ENCODE peak calls at places on chromosome 13, in four cellular contexts. B, F, T and V are unnamed samples.

GRCh38 chr13:109666656-109667448 is 119.5 kb downstream of the IRS2 start:
- DNase-seq in B (no peak), F (no peak), T (peak), V (no peak)

GRCh38 chr13:40362502-40362901 is 303.9 kb downstream of the FOXO1 start:
- DNase-seq in B (no peak), F (no peak), T (peak), V (no peak)

GRCh38 chr13:110109910-110110309 is 197.0 kb downstream of the COL4A1 start:
- DNase-seq in B (peak), F (no peak), T (peak), V (no peak)

GRCh38 chr13:23621316-23621645 is 51.1 kb downstream of the TNFRSF19 start:
- DNase-seq in B (peak), F (peak), T (peak), V (no peak)

GRCh38 chr13:73722120-73722519 is 412.1 kb downstream of the KLF12 start:
- DNase-seq in B (peak), F (peak), T (peak), V (no peak)

GRCh38 chr13:37173214-37173613 is 67.8 kb upstream of the CSNK1A1L start:
- DNase-seq in B (peak), F (no peak), T (peak), V (no peak)

GRCh38 chr13:98440390-98441055 is 136.4 kb downstream of the STK24 start:
- DNase-seq in B (no peak), F (no peak), T (no peak), V (no peak)

GRCh38 chr13:77448689-77449088 is 86.8 kb upstream of the SCEL start:
- DNase-seq in B (no peak), F (no peak), T (no peak), V (no peak)

GRCh38 chr13:43232866-43233265 is 209.5 kb downstream of the DNAJC15 start:
- DNase-seq in B (peak), F (no peak), T (peak), V (no peak)

GRCh38 chr13:98563071-98563470 is 13.8 kb downstream of the STK24 start:
- DNase-seq in B (no peak), F (peak), T (no peak), V (no peak)

GRCh38 chr13:108220042-108220441 is 1.9 kb downstream of the ABHD13 start:
- DNase-seq in B (no peak), F (no peak), T (no peak), V (no peak)

GRCh38 chr13:111330211-111330610 is 9.8 kb downstream of the TEX29 start:
- DNase-seq in B (no peak), F (no peak), T (no peak), V (no peak)

GRCh38 chr13:26499209-26499601 is 58.3 kb upstream of the WASF3 start:
- DNase-seq in B (no peak), F (no peak), T (no peak), V (no peak)

GRCh38 chr13:110583178-110583865 is 21.8 kb upstream of the RAB20 start:
- DNase-seq in B (no peak), F (no peak), T (no peak), V (no peak)

GRCh38 chr13:99382428-99383133 is 75.4 kb upstream of the GPR183 start:
- DNase-seq in B (no peak), F (peak), T (no peak), V (no peak)

GRCh38 chr13:103238441-103238840 is 172.2 kb upstream of the SLC10A2 start:
- DNase-seq in B (no peak), F (no peak), T (no peak), V (no peak)

GRCh38 chr13:28684257-28684656 is 25.3 kb downstream of the POMP start:
- DNase-seq in B (peak), F (no peak), T (peak), V (no peak)

GRCh38 chr13:43528992-43529391 is 257.8 kb downstream of the ENOX1 start:
- DNase-seq in B (peak), F (no peak), T (no peak), V (no peak)

GRCh38 chr13:94121686-94122085 is 357.8 kb downstream of the DCT start:
- DNase-seq in B (peak), F (no peak), T (peak), V (no peak)

GRCh38 chr13:113811081-113811928 is 52.3 kb downstream of the TMEM255B start:
- DNase-seq in B (no peak), F (no peak), T (no peak), V (no peak)

GRCh38 chr13:80945328-80945727 is 604.4 kb upstream of the SPRY2 start:
- DNase-seq in B (peak), F (no peak), T (no peak), V (no peak)

GRCh38 chr13:43473437-43473836 is 313.3 kb downstream of the ENOX1 start:
- DNase-seq in B (peak), F (no peak), T (peak), V (no peak)

GRCh38 chr13:111977184-111977516 is 89.8 kb upstream of the SOX1 start:
- DNase-seq in B (no peak), F (no peak), T (no peak), V (no peak)

GRCh38 chr13:93951153-93951552 is 528.3 kb downstream of the DCT start:
- DNase-seq in B (no peak), F (no peak), T (peak), V (no peak)

GRCh38 chr13:29594710-29595379 is 643 bp downstream of the SLC7A1 start:
- DNase-seq in B (peak), F (peak), T (peak), V (no peak)

GRCh38 chr13:84405286-84405685 is 523.0 kb upstream of the SLITRK1 start:
- DNase-seq in B (peak), F (no peak), T (peak), V (no peak)

GRCh38 chr13:97300871-97301270 is 78.7 kb downstream of the MBNL2 start:
- DNase-seq in B (no peak), F (no peak), T (no peak), V (no peak)

GRCh38 chr13:67133476-67133875 is 96.7 kb downstream of the PCDH9 start:
- DNase-seq in B (no peak), F (no peak), T (peak), V (no peak)

GRCh38 chr13:39159393-39159792 is 121.1 kb downstream of the NHLRC3 start:
- DNase-seq in B (no peak), F (peak), T (no peak), V (no peak)

GRCh38 chr13:48733739-48734329 is 80.1 kb downstream of the CYSLTR2 start:
- DNase-seq in B (peak), F (no peak), T (no peak), V (no peak)

GRCh38 chr13:32595306-32595705 is 9.1 kb downstream of the PDS5B start:
- DNase-seq in B (no peak), F (no peak), T (no peak), V (no peak)

GRCh38 chr13:40777166-40777956 is 6.4 kb upstream of the MRPS31 start:
- DNase-seq in B (peak), F (peak), T (peak), V (no peak)

GRCh38 chr13:64488731-64489130 is 2741.4 kb downstream of the PCDH9 start:
- DNase-seq in B (no peak), F (no peak), T (no peak), V (no peak)

GRCh38 chr13:110633776-110634175 is 18.4 kb downstream of the NAXD start:
- DNase-seq in B (no peak), F (no peak), T (no peak), V (no peak)

GRCh38 chr13:34371108-34371507 is 553.2 kb downstream of the RFC3 start:
- DNase-seq in B (no peak), F (no peak), T (no peak), V (no peak)

GRCh38 chr13:110597041-110597689 is 18.2 kb upstream of the NAXD start:
- DNase-seq in B (no peak), F (no peak), T (no peak), V (no peak)

GRCh38 chr13:36124236-36124822 is 6.9 kb downstream of the DCLK1 start:
- DNase-seq in B (peak), F (no peak), T (peak), V (peak)

GRCh38 chr13:30679483-30680330 is 55.6 kb upstream of the ALOX5AP start:
- DNase-seq in B (peak), F (peak), T (peak), V (no peak)

GRCh38 chr13:30305456-30305855 is 1.9 kb downstream of the KATNAL1 start:
- DNase-seq in B (no peak), F (no peak), T (no peak), V (no peak)